ENCODE peak calls at places on chromosomes 7 and 10, in five cellular contexts. One of them, this sample, is unnamed.

GRCh38 chr7:78311176-78311575 is 512.6 kb downstream of the PHTF2 start:
- DNase-seq in globus pallidus: no peak
- DNase-seq in H7: no peak
- DNase-seq in right cardiac atrium: no peak
- DNase-seq in esophagus squamous epithelium: no peak
- DNase-seq in this sample: no peak

GRCh38 chr10:588246-589165 is 101.0 kb downstream of the DIP2C start:
- DNase-seq in globus pallidus: no peak
- DNase-seq in right cardiac atrium: peak
- DNase-seq in H7: peak
- DNase-seq in esophagus squamous epithelium: no peak
- DNase-seq in this sample: no peak

GRCh38 chr10:7046615-7047014 is 364.2 kb downstream of the SFMBT2 start:
- DNase-seq in right cardiac atrium: no peak
- DNase-seq in H7: no peak
- DNase-seq in globus pallidus: no peak
- DNase-seq in esophagus squamous epithelium: no peak
- DNase-seq in this sample: no peak

GRCh38 chr7:55199418-55199817 is 165.7 kb upstream of the LANCL2 start:
- DNase-seq in globus pallidus: no peak
- DNase-seq in H7: no peak
- DNase-seq in esophagus squamous epithelium: no peak
- DNase-seq in right cardiac atrium: no peak
- DNase-seq in this sample: no peak

GRCh38 chr10:74292871-74293427 is 141.9 kb downstream of the ADK start:
- DNase-seq in globus pallidus: no peak
- DNase-seq in H7: no peak
- DNase-seq in esophagus squamous epithelium: no peak
- DNase-seq in right cardiac atrium: no peak
- DNase-seq in this sample: no peak

GRCh38 chr7:41316410-41316809 is 386.5 kb downstream of the INHBA start:
- DNase-seq in globus pallidus: no peak
- DNase-seq in esophagus squamous epithelium: no peak
- DNase-seq in H7: no peak
- DNase-seq in right cardiac atrium: no peak
- DNase-seq in this sample: no peak

GRCh38 chr10:86757110-86757790 is 831 bp downstream of the BMPR1A start:
- DNase-seq in globus pallidus: no peak
- DNase-seq in right cardiac atrium: peak
- DNase-seq in H7: peak
- DNase-seq in esophagus squamous epithelium: no peak
- DNase-seq in this sample: no peak

GRCh38 chr7:4882742-4883351 is 669 bp downstream of the RADIL start:
- DNase-seq in right cardiac atrium: peak
- DNase-seq in H7: peak
- DNase-seq in esophagus squamous epithelium: no peak
- DNase-seq in globus pallidus: no peak
- DNase-seq in this sample: no peak

GRCh38 chr7:64312826-64313225 is 935 bp upstream of the ZNF736 start:
- DNase-seq in esophagus squamous epithelium: no peak
- DNase-seq in right cardiac atrium: no peak
- DNase-seq in H7: no peak
- DNase-seq in globus pallidus: no peak
- DNase-seq in this sample: no peak

GRCh38 chr10:8049874-8050560 is 4.5 kb upstream of the GATA3 start:
- DNase-seq in esophagus squamous epithelium: no peak
- DNase-seq in H7: peak
- DNase-seq in right cardiac atrium: no peak
- DNase-seq in globus pallidus: no peak
- DNase-seq in this sample: no peak

GRCh38 chr10:819326-819725 is 112.2 kb downstream of the LARP4B start:
- DNase-seq in esophagus squamous epithelium: no peak
- DNase-seq in H7: no peak
- DNase-seq in globus pallidus: no peak
- DNase-seq in right cardiac atrium: no peak
- DNase-seq in this sample: no peak

GRCh38 chr7:29807179-29807841 is 1.0 kb downstream of the WIPF3 start:
- DNase-seq in esophagus squamous epithelium: no peak
- DNase-seq in globus pallidus: no peak
- DNase-seq in H7: peak
- DNase-seq in right cardiac atrium: peak
- DNase-seq in this sample: no peak

GRCh38 chr10:64344211-64344610 is 823.0 kb downstream of the REEP3 start:
- DNase-seq in H7: no peak
- DNase-seq in globus pallidus: peak
- DNase-seq in right cardiac atrium: no peak
- DNase-seq in esophagus squamous epithelium: no peak
- DNase-seq in this sample: no peak

GRCh38 chr7:155371884-155372781 is 74.5 kb downstream of the INSIG1 start:
- DNase-seq in globus pallidus: no peak
- DNase-seq in right cardiac atrium: no peak
- DNase-seq in esophagus squamous epithelium: no peak
- DNase-seq in H7: peak
- DNase-seq in this sample: no peak

GRCh38 chr10:71513896-71514295 is 117.2 kb downstream of the CDH23 start:
- DNase-seq in H7: no peak
- DNase-seq in right cardiac atrium: no peak
- DNase-seq in globus pallidus: no peak
- DNase-seq in esophagus squamous epithelium: no peak
- DNase-seq in this sample: no peak

GRCh38 chr10:48900296-48900695 is 39.3 kb downstream of the LRRC18 start:
- DNase-seq in H7: no peak
- DNase-seq in esophagus squamous epithelium: no peak
- DNase-seq in globus pallidus: peak
- DNase-seq in right cardiac atrium: no peak
- DNase-seq in this sample: no peak

GRCh38 chr7:44983742-44984477 is 5.1 kb upstream of the MYO1G start:
- DNase-seq in H7: no peak
- DNase-seq in globus pallidus: no peak
- DNase-seq in right cardiac atrium: no peak
- DNase-seq in esophagus squamous epithelium: no peak
- DNase-seq in this sample: no peak

GRCh38 chr10:6047847-6048246 is 14.3 kb downstream of the IL2RA start:
- DNase-seq in right cardiac atrium: no peak
- DNase-seq in globus pallidus: no peak
- DNase-seq in H7: no peak
- DNase-seq in esophagus squamous epithelium: no peak
- DNase-seq in this sample: no peak

GRCh38 chr7:26280097-26280496 is 11.6 kb upstream of the SNX10 start:
- DNase-seq in esophagus squamous epithelium: no peak
- DNase-seq in globus pallidus: no peak
- DNase-seq in right cardiac atrium: no peak
- DNase-seq in H7: no peak
- DNase-seq in this sample: no peak

GRCh38 chr10:97119058-97119832 is 66.5 kb downstream of the SLIT1 start:
- DNase-seq in right cardiac atrium: no peak
- DNase-seq in globus pallidus: no peak
- DNase-seq in H7: peak
- DNase-seq in esophagus squamous epithelium: no peak
- DNase-seq in this sample: no peak

GRCh38 chr10:107028249-107028648 is 136.3 kb downstream of the SORCS1 start:
- DNase-seq in right cardiac atrium: no peak
- DNase-seq in globus pallidus: no peak
- DNase-seq in H7: no peak
- DNase-seq in esophagus squamous epithelium: no peak
- DNase-seq in this sample: no peak